ENCODE peak calls at places on chromosomes 13 and 19, in eight cellular contexts. S, Y, F, T, L, N, R and V are unnamed samples.
A peak's percentile ranks its signal among the peaks of the same experiment; 100 is the strongest.

GRCh38 chr13:66922444-66922843 is 307.7 kb downstream of the PCDH9 start:
- DNase-seq in S (no peak), T (no peak), R (no peak), F (no peak), L (no peak), Y (no peak), N (no peak), V (no peak)

GRCh38 chr13:63307239-63307638 is 1891.6 kb upstream of the PCDH20 start:
- DNase-seq in F (no peak), R (no peak), Y (no peak), T (no peak), S (peak; percentile 4), N (no peak), L (no peak), V (no peak)

GRCh38 chr13:104592127-104592526 is 1525.9 kb upstream of the SLC10A2 start:
- DNase-seq in Y (peak; percentile 22), S (peak; percentile 81), N (peak; percentile 30), L (no peak), T (no peak), R (peak; percentile 32), F (no peak), V (peak; percentile 48)

GRCh38 chr19:45645631-45646344 is 6.6 kb upstream of the EML2 start:
- DNase-seq in N (peak; percentile 62), F (peak; percentile 100), S (peak; percentile 98), Y (peak; percentile 74), L (peak; percentile 91), T (no peak), R (peak; percentile 70), V (peak; percentile 100)

GRCh38 chr13:110349239-110349638 is 42.2 kb downstream of the COL4A2 start:
- DNase-seq in T (no peak), N (no peak), R (no peak), S (no peak), Y (no peak), L (no peak), F (no peak), V (no peak)

GRCh38 chr13:73110814-73111213 is 52.0 kb downstream of the KLF5 start:
- DNase-seq in N (no peak), T (no peak), R (no peak), L (no peak), S (no peak), F (no peak), Y (no peak), V (no peak)

GRCh38 chr19:37361994-37362393 is 8.9 kb upstream of the ZNF527 start:
- DNase-seq in N (peak; percentile 24), F (peak; percentile 8), S (peak; percentile 81), T (no peak), R (no peak), L (no peak), Y (peak; percentile 52), V (peak; percentile 18)

GRCh38 chr13:25939961-25940687 is 111.7 kb downstream of the SHISA2 start:
- DNase-seq in S (no peak), L (no peak), F (no peak), T (no peak), N (no peak), Y (no peak), R (no peak), V (no peak)

GRCh38 chr13:99377641-99378040 is 70.4 kb upstream of the GPR183 start:
- DNase-seq in F (no peak), S (no peak), Y (no peak), L (no peak), R (no peak), N (no peak), T (no peak), V (no peak)

GRCh38 chr13:33032037-33032625 is 15.9 kb downstream of the KL start:
- DNase-seq in S (no peak), N (no peak), T (no peak), L (no peak), Y (peak; percentile 86), R (no peak), F (no peak), V (no peak)

GRCh38 chr13:113932060-113932459 is 41.8 kb downstream of the C13orf46 start:
- DNase-seq in F (peak; percentile 36), T (peak; percentile 3), Y (no peak), L (no peak), N (no peak), R (no peak), S (no peak), V (no peak)

GRCh38 chr13:26436914-26437313 is 120.6 kb upstream of the WASF3 start:
- DNase-seq in R (no peak), F (no peak), L (no peak), Y (no peak), S (no peak), T (no peak), N (no peak), V (no peak)

GRCh38 chr13:59319276-59319675 is 844.5 kb downstream of the DIAPH3 start:
- DNase-seq in F (no peak), R (no peak), L (no peak), T (no peak), Y (no peak), N (no peak), S (no peak), V (no peak)

GRCh38 chr19:13823901-13824300 is 28.7 kb downstream of the ZSWIM4 start:
- DNase-seq in R (no peak), F (peak; percentile 38), L (no peak), Y (no peak), T (no peak), N (no peak), S (no peak), V (no peak)

GRCh38 chr13:114234266-114234644 is 442 bp upstream of the CDC16 start:
- DNase-seq in S (no peak), Y (no peak), R (no peak), L (no peak), F (peak; percentile 61), N (no peak), T (no peak), V (no peak)

GRCh38 chr19:53977991-53978731 is 13.3 kb upstream of the CACNG6 start:
- DNase-seq in R (peak; percentile 22), Y (peak; percentile 80), F (peak; percentile 97), S (peak; percentile 99), L (peak; percentile 99), T (no peak), N (peak; percentile 92), V (no peak)

GRCh38 chr13:23865898-23866297 is 23.3 kb downstream of the MIPEP start:
- DNase-seq in R (no peak), Y (no peak), S (no peak), T (no peak), F (no peak), N (no peak), L (no peak), V (no peak)

GRCh38 chr13:49329831-49330545 is 82.3 kb downstream of the CDADC1 start:
- DNase-seq in T (no peak), N (no peak), S (no peak), Y (no peak), L (no peak), F (no peak), R (no peak), V (no peak)

GRCh38 chr13:49258097-49258796 is 10.5 kb downstream of the CDADC1 start:
- DNase-seq in Y (no peak), S (no peak), L (no peak), T (no peak), R (no peak), F (no peak), N (no peak), V (no peak)

GRCh38 chr19:31402931-31403330 is 53.7 kb upstream of the TSHZ3 start:
- DNase-seq in S (no peak), R (no peak), Y (peak; percentile 5), T (no peak), L (no peak), F (no peak), N (no peak), V (no peak)
- TF ChIP-seq CTCF in S (no peak), R (no peak), Y (no peak), T (no peak), L (no peak), F (peak; percentile 18), N (no peak), V (no peak)

DNA sequence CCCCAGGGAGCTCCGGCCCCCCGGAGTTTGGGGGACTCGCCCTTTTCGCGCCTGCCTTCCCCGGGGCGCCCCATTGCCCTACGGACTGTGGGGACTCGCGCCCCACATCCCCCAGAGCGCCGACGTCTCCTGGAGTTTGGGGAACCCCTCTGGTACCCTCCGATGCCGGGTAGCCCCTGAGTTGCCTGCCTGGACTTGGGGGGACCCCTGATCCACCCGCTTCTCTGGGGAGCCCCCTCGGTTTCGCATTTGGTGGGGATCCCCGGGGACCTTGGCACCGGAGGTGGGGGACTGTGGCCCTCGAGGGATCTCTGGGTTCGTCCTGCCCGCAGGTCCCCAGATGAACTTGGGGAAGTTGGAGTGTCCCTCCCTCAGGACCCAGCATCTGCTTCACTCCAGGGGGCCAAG is 782 bp downstream of the EFNA2 start:
- DNase-seq in R (no peak), S (no peak), L (no peak), F (no peak), Y (no peak), T (no peak), N (no peak), V (no peak)
- H3K4me3 ChIP-seq in R (no peak overlapping the region), S (no peak overlapping the region), L (peak overlapping the region; percentile 74), F (no peak overlapping the region), Y (no peak overlapping the region), T (peak overlapping the region; percentile 37), N (no peak overlapping the region), V (peak overlapping the region; percentile 23)

GRCh38 chr19:1447565-1447903 is 2.4 kb upstream of the APC2 start:
- DNase-seq in T (no peak), R (no peak), N (no peak), S (no peak), Y (no peak), F (peak; percentile 84), L (no peak), V (no peak)
- TF ChIP-seq CTCF in T (no peak), R (no peak), N (no peak), S (no peak), Y (no peak), F (no peak), L (no peak), V (no peak)

DNA sequence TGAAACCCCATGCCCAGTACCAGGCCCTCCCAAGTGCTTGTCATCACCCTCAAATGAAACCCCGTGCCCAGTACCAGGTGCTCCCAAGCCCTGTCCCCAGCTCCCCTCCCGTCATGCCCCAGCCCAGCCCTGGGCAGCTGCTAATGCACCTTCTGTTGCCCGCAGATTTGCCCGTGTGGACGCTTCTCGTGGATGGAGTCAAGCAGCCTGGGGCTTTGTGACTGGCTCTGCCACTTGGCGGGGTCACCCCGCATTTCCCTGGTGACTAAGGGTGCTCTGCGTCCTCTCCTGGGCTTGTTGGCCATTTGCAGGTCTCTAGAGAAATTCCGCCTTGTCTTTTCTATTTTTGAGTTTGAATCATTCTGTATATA is 82.7 kb downstream of the ATP11A start:
- DNase-seq in T (no peak), L (no peak), Y (no peak), R (no peak), S (no peak), F (peak; percentile 66), N (no peak), V (no peak)
- H3K4me3 ChIP-seq in T (no peak overlapping the region), L (no peak overlapping the region), Y (no peak overlapping the region), R (no peak overlapping the region), S (no peak overlapping the region), F (no peak overlapping the region), N (no peak overlapping the region), V (no peak overlapping the region)